ENCODE peak calls at places on chromosomes 3 and 15, in ten cellular contexts. D is glutamatergic neuron; H is WERI-Rb-1; A is IMR-90; R is posterior cingulate gyrus; K is upper lobe of right lung; J is GM23248; B is stimulated activated naive CD4-positive, alpha-beta T cell treated with Interleukin-2 at 50 U/mL for 16 hours; U is AML-193; X is ACHN. F is an unnamed sample.

GRCh38 chr3:16838561-16838960 is 46.2 kb upstream of the PLCL2 start:
- DNase-seq in U (no peak), X (no peak), D (no peak), A (no peak), K (no peak), B (no peak), H (no peak), R (no peak), J (no peak), F (no peak)

GRCh38 chr15:25416693-25417092 is 22.1 kb downstream of the UBE3A start:
- DNase-seq in B (no peak), U (no peak), A (peak), H (no peak), D (no peak), K (no peak), J (no peak), R (no peak), X (no peak), F (no peak)

GRCh38 chr15:38972831-38973230 is 408.2 kb upstream of the RASGRP1 start:
- DNase-seq in X (no peak), B (no peak), U (no peak), J (peak), K (no peak), H (no peak), D (no peak), R (no peak), A (no peak), F (no peak)

GRCh38 chr3:99509224-99509623 is 129.2 kb upstream of the COL8A1 start:
- DNase-seq in R (no peak), D (no peak), K (no peak), X (no peak), U (no peak), H (no peak), A (peak), B (no peak), J (peak), F (no peak)

GRCh38 chr3:85576091-85576690 is 617.4 kb downstream of the CADM2 start:
- DNase-seq in X (peak), K (no peak), U (peak), B (peak), A (peak), R (peak), J (peak), D (peak), H (peak), F (peak)

GRCh38 chr3:127614928-127615592 is 13.9 kb upstream of the PODXL2 start:
- DNase-seq in U (no peak), B (no peak), D (no peak), X (no peak), J (peak), R (no peak), K (peak), H (no peak), A (no peak), F (no peak)

GRCh38 chr3:16865335-16865734 is 19.4 kb upstream of the PLCL2 start:
- DNase-seq in R (no peak), D (no peak), B (no peak), K (no peak), H (no peak), A (no peak), J (no peak), X (no peak), U (no peak), F (no peak)

GRCh38 chr15:40437754-40438687 is 2.7 kb upstream of the BAHD1 start:
- DNase-seq in A (no peak), K (no peak), U (no peak), X (no peak), J (no peak), B (no peak), D (no peak), R (no peak), H (no peak), F (no peak)

GRCh38 chr3:2727566-2728318 is 382.4 kb downstream of the IL5RA start:
- DNase-seq in U (no peak), A (no peak), B (no peak), J (no peak), X (no peak), H (no peak), D (no peak), R (no peak), K (no peak), F (no peak)

GRCh38 chr3:111989061-111989678 is 9.6 kb upstream of the TAGLN3 start:
- DNase-seq in D (no peak), R (no peak), K (no peak), U (peak), B (peak), J (peak), X (peak), A (peak), H (no peak), F (no peak)

GRCh38 chr3:42369304-42369703 is 41.1 kb downstream of the LYZL4 start:
- DNase-seq in X (no peak), J (peak), R (no peak), B (no peak), U (no peak), K (no peak), D (no peak), A (no peak), H (no peak), F (no peak)

GRCh38 chr3:31559872-31560534 is 27.3 kb downstream of the STT3B start:
- DNase-seq in U (no peak), K (no peak), H (no peak), B (no peak), A (no peak), J (no peak), R (no peak), X (no peak), D (no peak), F (no peak)

GRCh38 chr3:191328963-191329653 is at the start of gene CCDC50:
- DNase-seq in U (no peak), A (peak), B (peak), X (peak), R (peak), D (peak), K (peak), H (peak), J (peak), F (peak)

GRCh38 chr3:123080864-123081562 is 14.2 kb downstream of the PDIA5 start:
- DNase-seq in U (no peak), A (no peak), J (no peak), D (no peak), R (no peak), X (no peak), K (no peak), H (no peak), B (no peak), F (no peak)